ENCODE peak calls at places on chromosomes 11 and 22, in eight cellular contexts. K is psoas muscle, G is kidney, X is left ventricle myocardium inferior, V is heart left ventricle, A is A549, R is keratinocyte, Z is body of pancreas. C is an unnamed sample.

GRCh38 chr22:25749420-25750169 is 7.6 kb downstream of the MYO18B start:
- DNase-seq in R (no peak), Z (no peak), K (no peak), X (no peak), G (no peak), A (no peak), V (no peak), C (no peak)

GRCh38 chr11:13983081-13983751 is 20.7 kb downstream of the SPON1 start:
- DNase-seq in G (no peak), X (no peak), K (peak; percentile 15), R (no peak), A (no peak), V (no peak), Z (no peak), C (no peak)

GRCh38 chr11:134275534-134276395 is at the start of gene GLB1L3:
- DNase-seq in A (peak; percentile 23), Z (peak; percentile 27), G (no peak), V (no peak), X (no peak), R (no peak), K (no peak), C (peak; percentile 83)

GRCh38 chr11:42093541-42093940 is 634.1 kb upstream of the LRRC4C start:
- DNase-seq in V (no peak), A (no peak), G (no peak), K (no peak), Z (no peak), R (no peak), X (no peak), C (no peak)

GRCh38 chr11:127873478-127873877 is 713.9 kb downstream of the ETS1 start:
- DNase-seq in V (no peak), Z (no peak), R (no peak), K (no peak), A (no peak), X (no peak), G (no peak), C (no peak)

GRCh38 chr22:43326342-43326825 is 16.8 kb downstream of the SCUBE1 start:
- DNase-seq in Z (no peak), A (no peak), X (no peak), K (no peak), R (no peak), V (no peak), G (no peak), C (peak; percentile 84)

GRCh38 chr22:38139901-38140300 is 29.4 kb upstream of the BAIAP2L2 start:
- DNase-seq in R (no peak), V (no peak), A (no peak), X (no peak), G (peak; percentile 55), K (no peak), Z (no peak), C (no peak)

GRCh38 chr11:19091366-19091765 is 25.6 kb upstream of the ZDHHC13 start:
- DNase-seq in X (no peak), G (no peak), R (no peak), V (no peak), A (no peak), K (no peak), Z (no peak), C (no peak)

GRCh38 chr11:44143987-44144909 is 48.8 kb downstream of the EXT2 start:
- DNase-seq in V (no peak), K (no peak), Z (no peak), G (no peak), X (no peak), R (no peak), A (no peak), C (no peak)

GRCh38 chr11:65854871-65855837 is 2.8 kb downstream of the CFL1 start:
- DNase-seq in G (no peak), A (no peak), R (no peak), V (no peak), K (no peak), Z (peak; percentile 13), X (no peak), C (no peak)

GRCh38 chr11:128802358-128802981 is 64.6 kb downstream of the KCNJ1 start:
- DNase-seq in V (no peak), K (no peak), X (no peak), A (peak; percentile 15), R (no peak), G (no peak), Z (peak; percentile 25), C (peak; percentile 35)

GRCh38 chr11:91248199-91248807 is 976.3 kb upstream of the FAT3 start:
- DNase-seq in R (no peak), A (peak; percentile 57), X (no peak), Z (no peak), G (no peak), K (no peak), V (no peak), C (peak; percentile 33)

GRCh38 chr11:111735262-111736116 is 30.7 kb downstream of the PPP2R1B start:
- DNase-seq in K (peak; percentile 84), A (peak; percentile 56), R (peak; percentile 75), X (peak; percentile 73), G (peak; percentile 94), V (peak; percentile 86), Z (peak; percentile 68), C (no peak)

DNA sequence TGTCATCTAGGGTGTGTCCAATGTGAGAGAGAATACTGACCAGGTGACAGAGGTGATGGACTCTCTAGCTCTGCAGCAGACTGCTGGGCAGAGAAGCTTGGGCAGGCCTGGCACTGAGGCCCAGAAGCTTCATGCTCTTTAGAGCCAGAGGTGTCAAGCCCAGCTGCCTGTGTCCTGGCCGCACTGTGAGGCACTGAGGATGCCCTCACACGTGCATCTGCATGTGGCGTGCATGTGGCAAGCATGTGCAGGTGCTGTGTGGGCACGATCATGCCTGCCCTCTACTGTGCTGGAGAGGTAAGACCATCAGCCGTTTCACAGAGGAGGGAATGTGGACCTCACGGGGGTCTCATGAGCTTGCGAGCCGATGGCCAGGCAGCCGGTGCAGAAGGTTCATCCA is 15.8 kb upstream of the TXNRD2 start:
- DNase-seq in X (peak; percentile 13), V (no peak), K (no peak), Z (peak; percentile 19), R (no peak), A (no peak), G (peak; percentile 64), C (no peak)
- TF ChIP-seq CTCF in X (no peak), V (no peak), K (peak; percentile 8), Z (no peak), R (peak; percentile 11), A (no peak), G (no peak), C (peak; percentile 54)

GRCh38 chr11:69745201-69745600 is 29.9 kb downstream of the FGF4 start:
- DNase-seq in A (no peak), K (no peak), R (no peak), G (no peak), Z (no peak), X (no peak), V (no peak), C (no peak)
- H3K9me3 ChIP-seq in A (no peaks in the 10 kb centered on the region), K (no peaks in the 10 kb centered on the region), R (no peaks in the 10 kb centered on the region), G (no peaks in the 10 kb centered on the region), Z (no peaks in the 10 kb centered on the region), X (peaks cover 1% of the 10 kb centered on the region), V (no peaks in the 10 kb centered on the region), C (no peaks in the 10 kb centered on the region)

GRCh38 chr11:123537726-123538125 is 107.7 kb downstream of the GRAMD1B start:
- DNase-seq in X (no peak), R (no peak), Z (no peak), A (no peak), V (no peak), G (no peak), K (no peak), C (no peak)
- H3K4me3 ChIP-seq in X (no peak overlapping the region), R (no peak overlapping the region), Z (no peak overlapping the region), A (no peak overlapping the region), V (no peak overlapping the region), G (no peak overlapping the region), K (no peak overlapping the region), C (no peak overlapping the region)

GRCh38 chr22:49647346-49648026 is 180.2 kb downstream of the BRD1 start:
- DNase-seq in A (no peak), G (no peak), V (no peak), X (no peak), Z (no peak), K (no peak), R (no peak), C (no peak)
- TF ChIP-seq CTCF in A (peak; percentile 14), G (no peak), V (no peak), X (no peak), Z (no peak), K (no peak), R (peak; percentile 22), C (no peak)

C was measured in WERI-Rb-1.